ENCODE peak calls at places on chromosomes 1 and 21, in nine cellular contexts. V is progenitor cell of endocrine pancreas, J is endodermal cell, G is foreskin keratinocyte, R is GM06990, E is endothelial cell of umbilical vein, T is astrocyte of the spinal cord, O is GM20000, W is right lobe of liver. Y is an unnamed sample.

GRCh38 chr21:25898671-25899070 is 163.9 kb downstream of the GABPA start:
- DNase-seq in V (no peak), J (no peak), G (peak; percentile 23), R (no peak), E (no peak), T (no peak), O (no peak), W (no peak), Y (no peak)

GRCh38 chr1:205517288-205517687 is 12.8 kb downstream of the CDK18 start:
- DNase-seq in V (no peak), J (no peak), G (no peak), R (no peak), E (no peak), T (no peak), O (no peak), W (no peak), Y (no peak)

GRCh38 chr1:202703191-202703590 is 7.1 kb downstream of the SYT2 start:
- DNase-seq in V (no peak), J (no peak), G (no peak), R (no peak), E (no peak), T (no peak), O (no peak), W (no peak), Y (no peak)

GRCh38 chr1:26775666-26776065 is 12.1 kb upstream of the PIGV start:
- DNase-seq in V (no peak), J (no peak), G (no peak), R (no peak), E (no peak), T (no peak), O (no peak), W (no peak), Y (no peak)

GRCh38 chr21:39120876-39121599 is 62.2 kb downstream of the PSMG1 start:
- DNase-seq in V (no peak), J (peak; percentile 60), G (no peak), R (no peak), E (no peak), T (no peak), O (no peak), W (no peak), Y (no peak)

GRCh38 chr1:100611086-100611485 is 73.1 kb downstream of the GPR88 start:
- DNase-seq in V (no peak), J (no peak), G (peak; percentile 21), R (no peak), E (no peak), T (no peak), O (no peak), W (no peak), Y (no peak)

GRCh38 chr1:82875170-82875569 is 1074.4 kb downstream of the ADGRL2 start:
- DNase-seq in V (no peak), J (no peak), G (no peak), R (no peak), E (no peak), T (no peak), O (no peak), W (no peak), Y (no peak)

GRCh38 chr1:219837274-219837993 is 90.9 kb downstream of the SLC30A10 start:
- DNase-seq in V (no peak), J (peak; percentile 61), G (peak; percentile 10), R (peak; percentile 8), E (peak; percentile 55), T (peak; percentile 70), O (peak; percentile 40), W (no peak), Y (no peak)

GRCh38 chr1:8015809-8016165 is 10.3 kb downstream of the ERRFI1 start:
- DNase-seq in V (no peak), J (no peak), G (no peak), R (no peak), E (no peak), T (peak; percentile 55), O (no peak), W (no peak), Y (no peak)

GRCh38 chr21:31668651-31669491 is 9.4 kb downstream of the SOD1 start:
- DNase-seq in V (no peak), J (no peak), G (no peak), R (peak; percentile 35), E (no peak), T (no peak), O (no peak), W (no peak), Y (no peak)

DNA sequence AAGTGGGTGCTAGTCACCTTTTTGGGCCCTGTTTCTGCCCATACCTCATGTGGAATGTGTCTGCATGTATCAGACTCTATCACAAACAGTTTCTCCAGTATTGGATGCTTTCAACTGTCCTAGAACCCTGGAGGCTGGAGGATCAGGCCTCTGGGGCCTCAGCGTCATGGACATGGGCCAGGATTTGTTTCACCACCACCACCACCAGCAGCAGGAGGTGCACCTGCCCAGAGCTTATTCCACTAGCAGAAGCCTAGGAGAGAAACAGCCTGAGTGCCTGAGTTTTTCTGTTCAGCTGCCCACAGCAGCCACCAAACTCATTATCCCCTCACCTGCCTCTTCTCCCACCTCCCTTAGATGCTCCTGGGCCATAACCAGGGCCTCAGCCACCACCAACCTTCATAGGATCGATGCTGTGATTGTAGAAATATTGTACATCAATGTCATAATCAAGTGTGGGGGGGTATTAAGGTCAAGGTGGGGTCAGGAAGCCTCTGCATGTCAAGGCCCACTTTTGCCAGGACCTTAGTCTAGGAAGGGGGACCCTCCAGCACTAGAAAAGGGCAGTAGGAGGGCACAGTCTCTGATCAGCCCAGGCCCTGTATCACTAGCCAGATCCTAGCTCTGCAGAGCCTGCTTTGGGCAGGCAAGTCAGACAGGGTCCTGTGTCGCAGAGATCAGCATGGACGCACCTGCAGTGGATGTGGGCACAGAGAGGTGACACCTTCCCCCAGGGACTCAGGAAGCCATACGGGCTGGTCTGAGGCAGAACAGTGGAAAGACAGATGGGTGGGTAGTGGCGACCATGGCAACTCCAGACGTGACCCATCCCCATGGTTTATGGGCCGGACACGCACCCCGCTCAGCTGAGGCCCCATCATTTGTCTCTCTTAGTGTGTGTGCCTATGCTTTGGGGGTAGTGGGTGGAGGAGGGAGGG is 9.4 kb downstream of the DMAP1 start:
- DNase-seq in V (no peak), J (no peak), G (no peak), R (no peak), E (no peak), T (no peak), O (no peak), W (no peak), Y (no peak)
- TF ChIP-seq CTCF in V (no peak), J (no peak), G (no peak), R (no peak), E (no peak), T (no peak), O (no peak), W (no peak), Y (no peak)

GRCh38 chr1:18109756-18110597 is 2.4 kb downstream of the IGSF21 start:
- DNase-seq in V (peak; percentile 46), J (peak; percentile 96), G (no peak), R (no peak), E (no peak), T (no peak), O (peak; percentile 27), W (peak; percentile 66), Y (peak; percentile 73)
- TF ChIP-seq CTCF in V (peak; percentile 63), J (peak; percentile 88), G (peak; percentile 39), R (peak; percentile 22), E (no peak), T (no peak), O (no peak), W (no peak), Y (no peak)

GRCh38 chr1:66929289-66929688 is 4.5 kb downstream of the MIER1 start:
- DNase-seq in V (no peak), J (no peak), G (no peak), R (no peak), E (no peak), T (no peak), O (no peak), W (no peak), Y (no peak)

GRCh38 chr1:66925558-66925910 is 744 bp downstream of the MIER1 start:
- DNase-seq in V (no peak), J (no peak), G (no peak), R (no peak), E (no peak), T (no peak), O (no peak), W (no peak), Y (no peak)

GRCh38 chr1:66925944-66926343 is 1.2 kb downstream of the MIER1 start:
- DNase-seq in V (no peak), J (peak; percentile 57), G (no peak), R (no peak), E (no peak), T (no peak), O (no peak), W (no peak), Y (no peak)

GRCh38 chr1:66927528-66927927 is 2.7 kb downstream of the MIER1 start:
- DNase-seq in V (no peak), J (no peak), G (no peak), R (no peak), E (no peak), T (no peak), O (no peak), W (no peak), Y (no peak)

GRCh38 chr1:66924756-66925557 is at the start of the genes DNAI4 and MIER1:
- DNase-seq in V (peak; percentile 98), J (peak; percentile 99), G (peak; percentile 96), R (peak; percentile 98), E (peak; percentile 99), T (peak; percentile 99), O (peak; percentile 97), W (peak; percentile 99), Y (peak; percentile 99)
- TF ChIP-seq CTCF in V (peak; percentile 31), J (peak; percentile 40), G (peak; percentile 44), R (no peak), E (no peak), T (no peak), O (no peak), W (peak; percentile 29), Y (no peak)

GRCh38 chr1:10506677-10507047 is 31.9 kb downstream of the PEX14 start:
- DNase-seq in V (no peak), J (no peak), G (no peak), R (no peak), E (no peak), T (no peak), O (no peak), W (no peak), Y (no peak)

GRCh38 chr1:10507111-10507879 is 32.5 kb downstream of the PEX14 start:
- DNase-seq in V (peak; percentile 30), J (peak; percentile 82), G (peak; percentile 37), R (no peak), E (peak; percentile 49), T (peak; percentile 77), O (peak; percentile 68), W (peak; percentile 75), Y (no peak)

GRCh38 chr1:10509823-10510509 is 35.2 kb downstream of the PEX14 start:
- DNase-seq in V (no peak), J (peak; percentile 17), G (no peak), R (no peak), E (no peak), T (no peak), O (no peak), W (no peak), Y (no peak)

GRCh38 chr1:10510520-10511493 is 36.1 kb downstream of the PEX14 start:
- DNase-seq in V (no peak), J (peak; percentile 28), G (peak; percentile 86), R (peak; percentile 66), E (peak; percentile 87), T (peak; percentile 86), O (peak; percentile 86), W (no peak), Y (peak; percentile 37)

DNA sequence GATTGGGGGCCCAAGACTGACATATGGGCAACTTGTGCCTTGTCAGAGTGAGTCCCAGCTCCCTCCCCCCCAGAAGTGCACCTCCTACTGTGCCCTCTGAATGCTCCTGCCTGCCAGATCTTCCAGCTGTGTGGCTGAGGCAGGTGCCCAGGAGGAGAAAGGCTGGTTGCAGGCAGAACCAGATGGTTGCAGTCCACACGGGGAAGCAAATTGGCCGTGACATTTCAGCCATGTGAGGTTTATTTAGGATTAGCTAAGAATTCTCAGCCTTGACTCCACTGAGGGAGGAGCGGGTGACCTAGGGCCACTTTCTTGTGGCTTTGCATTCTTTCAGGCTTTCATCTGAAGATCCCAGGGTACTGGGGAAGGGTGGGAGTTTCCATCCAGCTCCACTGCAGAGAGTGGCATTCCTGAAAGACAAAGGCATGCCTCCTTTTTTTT is 33.8 kb downstream of the PEX14 start:
- DNase-seq in V (no peak), J (peak; percentile 79), G (no peak), R (no peak), E (no peak), T (peak; percentile 24), O (no peak), W (no peak), Y (no peak)
- TF ChIP-seq CTCF in V (no peak), J (no peak), G (no peak), R (no peak), E (no peak), T (no peak), O (no peak), W (no peak), Y (no peak)